ENCODE peak calls at places on chromosomes 4 and X, in four cellular contexts. One of them, this sample, is unnamed.

GRCh38 chr4:126136922-126137781 is 822.4 kb downstream of the FAT4 start:
- DNase-seq in testis: no peak
- DNase-seq in lower leg skin: no peak
- DNase-seq in A549: no peak
- DNase-seq in this sample: no peak

GRCh38 chr4:57182132-57182874 is 72.1 kb upstream of the IGFBP7 start:
- DNase-seq in lower leg skin: no peak
- DNase-seq in A549: no peak
- DNase-seq in testis: peak
- DNase-seq in this sample: peak

GRCh38 chr4:56668267-56668666 is 12.8 kb downstream of the HOPX start:
- DNase-seq in testis: peak
- DNase-seq in lower leg skin: no peak
- DNase-seq in A549: peak
- DNase-seq in this sample: peak

GRCh38 chrX:2395261-2395850 is 105.4 kb downstream of the DHRSX start:
- DNase-seq in A549: no peak
- DNase-seq in testis: no peak
- DNase-seq in lower leg skin: peak
- DNase-seq in this sample: no peak

GRCh38 chrX:130393451-130394074 is 8.1 kb upstream of the GPR119 start:
- DNase-seq in lower leg skin: no peak
- DNase-seq in testis: peak
- DNase-seq in A549: peak
- DNase-seq in this sample: peak

GRCh38 chr4:132297346-132297745 is 851.7 kb upstream of the PCDH10 start:
- DNase-seq in testis: no peak
- DNase-seq in A549: no peak
- DNase-seq in lower leg skin: no peak
- DNase-seq in this sample: no peak

GRCh38 chr4:174018236-174018635 is 265.2 kb downstream of the FBXO8 start:
- DNase-seq in A549: no peak
- DNase-seq in lower leg skin: no peak
- DNase-seq in testis: no peak
- DNase-seq in this sample: no peak

GRCh38 chrX:31227250-31227649 is 155.4 kb upstream of the FTHL17 start:
- DNase-seq in lower leg skin: no peak
- DNase-seq in testis: no peak
- DNase-seq in A549: no peak
- DNase-seq in this sample: no peak

GRCh38 chr4:15585331-15585730 is 69.8 kb downstream of the FBXL5 start:
- DNase-seq in testis: no peak
- DNase-seq in lower leg skin: no peak
- DNase-seq in A549: no peak
- DNase-seq in this sample: no peak

GRCh38 chr4:99848576-99848975 is 31.9 kb downstream of the DAPP1 start:
- DNase-seq in A549: no peak
- DNase-seq in lower leg skin: no peak
- DNase-seq in testis: no peak
- DNase-seq in this sample: no peak

GRCh38 chrX:53088136-53088974 is 5.6 kb upstream of the KANTR start:
- DNase-seq in testis: peak
- DNase-seq in lower leg skin: peak
- DNase-seq in A549: peak
- DNase-seq in this sample: peak

GRCh38 chr4:186840771-186841301 is 117.2 kb upstream of the FAT1 start:
- DNase-seq in testis: peak
- DNase-seq in lower leg skin: no peak
- DNase-seq in A549: no peak
- DNase-seq in this sample: no peak

GRCh38 chrX:40950546-40950945 is 134.7 kb upstream of the USP9X start:
- DNase-seq in A549: no peak
- DNase-seq in testis: no peak
- DNase-seq in lower leg skin: no peak
- DNase-seq in this sample: no peak

GRCh38 chrX:149950681-149951080 is 12.4 kb upstream of the EOLA2 start:
- DNase-seq in testis: peak
- DNase-seq in lower leg skin: no peak
- DNase-seq in A549: peak
- DNase-seq in this sample: peak

GRCh38 chr4:149371021-149371420 is 444.6 kb downstream of the IQCM start:
- DNase-seq in lower leg skin: no peak
- DNase-seq in testis: peak
- DNase-seq in A549: peak
- DNase-seq in this sample: peak

GRCh38 chrX:57286507-57287251 is at the start of gene FAAH2:
- DNase-seq in A549: peak
- DNase-seq in testis: peak
- DNase-seq in lower leg skin: peak
- DNase-seq in this sample: no peak

GRCh38 chr4:100187781-100188180 is 2.5 kb downstream of the DDIT4L start:
- DNase-seq in A549: no peak
- DNase-seq in lower leg skin: no peak
- DNase-seq in testis: no peak
- DNase-seq in this sample: no peak

GRCh38 chrX:18032486-18033221 is 171.6 kb upstream of the RAI2 start:
- DNase-seq in lower leg skin: no peak
- DNase-seq in A549: no peak
- DNase-seq in testis: no peak
- DNase-seq in this sample: no peak

GRCh38 chr4:110982486-110982885 is 359.6 kb upstream of the PITX2 start:
- DNase-seq in lower leg skin: no peak
- DNase-seq in A549: no peak
- DNase-seq in testis: no peak
- DNase-seq in this sample: no peak

GRCh38 chr4:142473218-142473959 is 372.7 kb downstream of the INPP4B start:
- DNase-seq in A549: peak
- DNase-seq in lower leg skin: peak
- DNase-seq in testis: no peak
- DNase-seq in this sample: no peak

GRCh38 chr4:7434766-7435150 is at the start of gene PSAPL1:
- DNase-seq in testis: peak
- DNase-seq in lower leg skin: no peak
- DNase-seq in A549: peak
- DNase-seq in this sample: no peak

GRCh38 chr4:9944431-9945425 is 76.6 kb downstream of the SLC2A9 start:
- DNase-seq in testis: no peak
- DNase-seq in A549: no peak
- DNase-seq in lower leg skin: peak
- DNase-seq in this sample: no peak

GRCh38 chr4:106796866-106797265 is 239.2 kb downstream of the DKK2 start:
- DNase-seq in testis: no peak
- DNase-seq in A549: no peak
- DNase-seq in lower leg skin: no peak
- DNase-seq in this sample: no peak

GRCh38 chr4:7255488-7255881 is 63.1 kb downstream of the SORCS2 start:
- DNase-seq in A549: no peak
- DNase-seq in testis: no peak
- DNase-seq in lower leg skin: no peak
- DNase-seq in this sample: no peak

GRCh38 chr4:151641167-151641566 is 119.6 kb downstream of the GATB start:
- DNase-seq in lower leg skin: no peak
- DNase-seq in testis: no peak
- DNase-seq in A549: peak
- DNase-seq in this sample: peak

GRCh38 chr4:168666531-168666930 is 169.7 kb downstream of the PALLD start:
- DNase-seq in A549: no peak
- DNase-seq in testis: no peak
- DNase-seq in lower leg skin: no peak
- DNase-seq in this sample: no peak

GRCh38 chr4:102574317-102574716 is 73.2 kb downstream of the NFKB1 start:
- DNase-seq in A549: no peak
- DNase-seq in testis: no peak
- DNase-seq in lower leg skin: no peak
- DNase-seq in this sample: no peak

GRCh38 chr4:128675083-128675482 is 134.4 kb upstream of the JADE1 start:
- DNase-seq in lower leg skin: no peak
- DNase-seq in A549: no peak
- DNase-seq in testis: no peak
- DNase-seq in this sample: no peak

GRCh38 chr4:3466691-3467600 is 3.8 kb downstream of the DOK7 start:
- DNase-seq in lower leg skin: no peak
- DNase-seq in A549: no peak
- DNase-seq in testis: peak
- DNase-seq in this sample: no peak

GRCh38 chr4:6470502-6471302 is 1.7 kb downstream of the PPP2R2C start:
- DNase-seq in lower leg skin: peak
- DNase-seq in A549: peak
- DNase-seq in testis: peak
- DNase-seq in this sample: peak

GRCh38 chr4:123398803-123399637 is 2.4 kb downstream of the SPRY1 start:
- DNase-seq in A549: peak
- DNase-seq in lower leg skin: peak
- DNase-seq in testis: peak
- DNase-seq in this sample: peak

DNA sequence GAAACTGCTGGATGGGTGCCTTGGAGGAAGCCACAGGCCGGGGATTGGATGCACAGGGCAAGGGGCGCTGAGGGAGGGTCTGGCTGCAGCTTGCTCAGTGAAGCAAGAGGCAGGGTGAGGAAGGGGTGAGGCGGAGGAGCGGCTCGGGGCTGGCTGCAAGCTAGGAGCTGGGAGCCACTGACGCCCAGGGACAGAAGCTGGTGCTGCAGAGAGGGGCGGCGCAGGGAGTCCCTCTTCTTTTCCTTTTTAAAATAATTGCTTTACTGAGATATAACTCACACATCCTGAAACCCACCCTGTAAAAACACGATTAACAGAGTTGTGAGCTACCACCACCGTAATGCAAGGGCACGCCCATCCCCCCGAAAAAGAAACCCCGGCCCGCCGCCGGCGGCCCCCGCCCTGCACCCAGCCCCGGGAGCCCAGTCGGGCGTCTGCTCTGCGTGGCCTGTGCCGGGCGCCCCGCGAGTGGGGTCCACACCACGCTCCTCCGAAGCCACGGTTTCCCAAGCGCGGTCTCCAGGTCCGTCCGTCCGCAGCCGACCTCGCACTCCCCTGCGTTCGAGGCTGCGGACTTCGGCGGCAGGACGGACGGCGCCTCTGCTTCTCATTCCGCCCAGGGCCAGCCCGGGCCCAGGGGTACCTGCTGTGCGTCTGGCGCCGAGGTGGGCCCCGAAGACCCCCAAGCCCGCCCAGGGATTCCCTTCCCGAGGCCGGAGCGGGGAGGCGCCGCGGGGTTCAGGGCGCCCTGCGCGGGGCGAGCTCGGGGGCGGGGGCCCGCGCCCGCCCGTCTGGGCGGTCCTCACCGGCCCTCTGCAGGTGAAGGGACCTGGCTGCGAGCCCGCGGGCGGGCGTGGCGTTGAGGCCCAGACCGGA is 865 bp upstream of the UVSSA start:
- DNase-seq in A549: peak
- DNase-seq in testis: peak
- DNase-seq in lower leg skin: peak
- DNase-seq in this sample: peak
- TF ChIP-seq POLR2A in A549: peak
- TF ChIP-seq POLR2A in testis: no peak
- TF ChIP-seq POLR2A in lower leg skin: no peak
- TF ChIP-seq POLR2A in this sample: no peak

GRCh38 chrX:154098551-154098950 is 1.0 kb upstream of the MECP2 start:
- DNase-seq in lower leg skin: no peak
- DNase-seq in A549: no peak
- DNase-seq in testis: no peak
- DNase-seq in this sample: no peak

GRCh38 chrX:154097597-154098541 is at the start of gene MECP2:
- DNase-seq in lower leg skin: peak
- DNase-seq in A549: peak
- DNase-seq in testis: peak
- DNase-seq in this sample: peak

GRCh38 chrX:154094833-154095232 is 2.7 kb downstream of the MECP2 start:
- DNase-seq in A549: no peak
- DNase-seq in lower leg skin: no peak
- DNase-seq in testis: no peak
- DNase-seq in this sample: no peak

GRCh38 chrX:154097003-154097596 is 417 bp downstream of the MECP2 start:
- DNase-seq in lower leg skin: peak
- DNase-seq in testis: peak
- DNase-seq in A549: peak
- DNase-seq in this sample: peak

DNA sequence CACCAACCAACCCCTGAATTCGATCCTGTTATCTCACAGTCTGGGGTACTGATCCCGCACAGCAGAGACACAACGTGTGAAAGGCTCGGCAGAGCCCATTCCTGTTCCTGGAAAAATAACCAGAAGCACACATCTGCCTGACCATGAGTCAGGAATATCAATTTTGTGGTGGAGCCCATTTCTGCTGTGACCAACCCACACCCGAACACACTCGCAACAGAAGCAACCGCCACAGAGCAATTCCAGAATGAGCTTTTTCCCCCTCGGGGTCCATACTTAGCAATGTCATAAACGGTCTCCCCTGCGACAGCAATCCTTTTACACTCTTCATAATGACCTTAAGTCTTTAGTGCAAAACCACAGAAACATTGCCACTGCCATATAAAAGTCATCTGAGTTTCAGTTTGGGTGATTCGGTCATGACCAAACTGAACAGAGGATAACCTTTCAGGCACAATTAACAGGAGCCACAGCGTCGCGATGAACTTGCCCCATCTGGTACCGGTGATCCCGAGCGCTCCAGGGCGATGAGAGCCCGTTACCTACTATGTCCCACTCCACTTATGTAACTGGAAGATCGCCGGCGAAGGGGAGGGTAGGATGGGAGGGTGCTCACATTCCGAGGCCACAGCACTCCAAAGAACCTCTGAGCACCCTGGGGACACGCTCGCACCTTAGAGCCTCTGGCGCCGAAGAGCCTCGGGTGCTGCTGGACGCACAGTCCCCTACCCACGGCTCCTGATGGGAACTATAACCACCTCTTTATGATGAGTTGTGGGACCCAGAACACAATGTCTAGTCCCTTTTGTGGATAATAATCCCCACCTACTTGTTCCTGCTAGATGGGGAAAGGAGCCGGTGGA is 1.1 kb downstream of the MECP2 start:
- DNase-seq in lower leg skin: no peak
- DNase-seq in testis: no peak
- DNase-seq in A549: peak
- DNase-seq in this sample: peak
- TF ChIP-seq POLR2A in lower leg skin: no peak
- TF ChIP-seq POLR2A in testis: no peak
- TF ChIP-seq POLR2A in A549: no peak
- TF ChIP-seq POLR2A in this sample: peak

GRCh38 chr4:107997001-107997788 is 7.5 kb downstream of the HADH start:
- DNase-seq in lower leg skin: no peak
- DNase-seq in A549: no peak
- DNase-seq in testis: peak
- DNase-seq in this sample: no peak
- TF ChIP-seq POLR2A in lower leg skin: no peak
- TF ChIP-seq POLR2A in A549: no peak
- TF ChIP-seq POLR2A in testis: no peak
- TF ChIP-seq POLR2A in this sample: no peak

DNA sequence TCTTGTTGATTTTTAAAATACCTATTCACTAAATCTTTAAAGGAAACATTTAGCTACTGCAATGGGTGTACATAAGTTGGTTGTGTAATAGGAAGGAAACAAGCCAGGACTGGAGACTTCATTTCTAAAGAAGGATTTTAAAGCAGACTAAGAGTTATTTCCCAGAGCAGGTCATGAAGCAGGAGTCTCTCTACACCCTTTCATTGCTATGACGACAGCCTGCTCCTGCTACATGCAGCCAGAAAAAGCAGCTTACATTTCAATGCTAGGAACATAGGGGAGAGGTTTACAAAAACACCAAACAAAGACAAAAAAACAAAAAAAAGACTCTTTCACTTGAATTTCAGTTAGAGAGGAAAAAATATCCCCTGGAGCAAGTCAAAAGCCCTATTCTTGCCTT is 3.5 kb downstream of the SPARCL1 start:
- DNase-seq in A549: no peak
- DNase-seq in testis: no peak
- DNase-seq in lower leg skin: no peak
- DNase-seq in this sample: no peak
- TF ChIP-seq POLR2A in A549: no peak
- TF ChIP-seq POLR2A in testis: no peak
- TF ChIP-seq POLR2A in lower leg skin: no peak
- TF ChIP-seq POLR2A in this sample: no peak